ENCODE peak calls at places on chromosomes 4 and X, in nine cellular contexts. One of them, this sample, is unnamed.

GRCh38 chr4:132195181-132195580 is 953.9 kb upstream of the PCDH10 start:
- DNase-seq in OCI-LY7: no peak
- DNase-seq in GM23248: no peak
- DNase-seq in neural progenitor cell: no peak
- DNase-seq in MM.1S: no peak
- DNase-seq in HCT116: no peak
- DNase-seq in GM23338: no peak
- DNase-seq in hepatocyte: no peak
- DNase-seq in SK-N-SH: no peak
- DNase-seq in this sample: no peak

GRCh38 chr4:155805016-155805415 is 46.2 kb downstream of the GUCY1B1 start:
- DNase-seq in OCI-LY7: no peak
- DNase-seq in GM23248: peak
- DNase-seq in neural progenitor cell: no peak
- DNase-seq in MM.1S: no peak
- DNase-seq in HCT116: no peak
- DNase-seq in GM23338: no peak
- DNase-seq in hepatocyte: no peak
- DNase-seq in SK-N-SH: no peak
- DNase-seq in this sample: peak

GRCh38 chr4:143581331-143581961 is 67.9 kb downstream of the SMARCA5 start:
- DNase-seq in OCI-LY7: peak
- DNase-seq in GM23248: no peak
- DNase-seq in neural progenitor cell: peak
- DNase-seq in MM.1S: no peak
- DNase-seq in HCT116: no peak
- DNase-seq in GM23338: peak
- DNase-seq in hepatocyte: no peak
- DNase-seq in SK-N-SH: no peak
- DNase-seq in this sample: no peak

GRCh38 chrX:32673193-32673592 is 538.2 kb downstream of the DMD start:
- DNase-seq in OCI-LY7: peak
- DNase-seq in GM23248: no peak
- DNase-seq in neural progenitor cell: peak
- DNase-seq in MM.1S: no peak
- DNase-seq in HCT116: no peak
- DNase-seq in GM23338: peak
- DNase-seq in hepatocyte: peak
- DNase-seq in SK-N-SH: no peak
- DNase-seq in this sample: peak

GRCh38 chr4:88628746-88629145 is 36.5 kb downstream of the HERC3 start:
- DNase-seq in OCI-LY7: no peak
- DNase-seq in GM23248: no peak
- DNase-seq in neural progenitor cell: no peak
- DNase-seq in MM.1S: no peak
- DNase-seq in HCT116: no peak
- DNase-seq in GM23338: no peak
- DNase-seq in hepatocyte: no peak
- DNase-seq in SK-N-SH: no peak
- DNase-seq in this sample: peak

GRCh38 chr4:45554423-45554822 is 569.4 kb downstream of the GABRG1 start:
- DNase-seq in OCI-LY7: no peak
- DNase-seq in GM23248: peak
- DNase-seq in neural progenitor cell: no peak
- DNase-seq in MM.1S: no peak
- DNase-seq in HCT116: no peak
- DNase-seq in GM23338: no peak
- DNase-seq in hepatocyte: no peak
- DNase-seq in SK-N-SH: no peak
- DNase-seq in this sample: peak

GRCh38 chrX:111352424-111352823 is 59.6 kb downstream of the DCX start:
- DNase-seq in OCI-LY7: no peak
- DNase-seq in GM23248: peak
- DNase-seq in neural progenitor cell: no peak
- DNase-seq in MM.1S: no peak
- DNase-seq in HCT116: no peak
- DNase-seq in GM23338: no peak
- DNase-seq in hepatocyte: peak
- DNase-seq in SK-N-SH: peak
- DNase-seq in this sample: peak

GRCh38 chr4:3338976-3339531 is 46.2 kb downstream of the RGS12 start:
- DNase-seq in OCI-LY7: no peak
- DNase-seq in GM23248: no peak
- DNase-seq in neural progenitor cell: no peak
- DNase-seq in MM.1S: no peak
- DNase-seq in HCT116: no peak
- DNase-seq in GM23338: no peak
- DNase-seq in hepatocyte: no peak
- DNase-seq in SK-N-SH: no peak
- DNase-seq in this sample: no peak

GRCh38 chr4:38687571-38688011 is 23.6 kb downstream of the KLF3 start:
- DNase-seq in OCI-LY7: no peak
- DNase-seq in GM23248: peak
- DNase-seq in neural progenitor cell: no peak
- DNase-seq in MM.1S: no peak
- DNase-seq in HCT116: no peak
- DNase-seq in GM23338: no peak
- DNase-seq in hepatocyte: no peak
- DNase-seq in SK-N-SH: no peak
- DNase-seq in this sample: peak

GRCh38 chr4:5118091-5118786 is 67.0 kb downstream of the STK32B start:
- DNase-seq in OCI-LY7: no peak
- DNase-seq in GM23248: no peak
- DNase-seq in neural progenitor cell: no peak
- DNase-seq in MM.1S: no peak
- DNase-seq in HCT116: no peak
- DNase-seq in GM23338: no peak
- DNase-seq in hepatocyte: no peak
- DNase-seq in SK-N-SH: no peak
- DNase-seq in this sample: peak

GRCh38 chr4:186554485-186554884 is 882 bp downstream of the MTNR1A start:
- DNase-seq in OCI-LY7: no peak
- DNase-seq in GM23248: peak
- DNase-seq in neural progenitor cell: peak
- DNase-seq in MM.1S: no peak
- DNase-seq in HCT116: peak
- DNase-seq in GM23338: peak
- DNase-seq in hepatocyte: peak
- DNase-seq in SK-N-SH: no peak
- DNase-seq in this sample: peak

GRCh38 chrX:51421972-51422371 is 74.4 kb downstream of the NUDT11 start:
- DNase-seq in OCI-LY7: no peak
- DNase-seq in GM23248: no peak
- DNase-seq in neural progenitor cell: no peak
- DNase-seq in MM.1S: no peak
- DNase-seq in HCT116: no peak
- DNase-seq in GM23338: no peak
- DNase-seq in hepatocyte: no peak
- DNase-seq in SK-N-SH: no peak
- DNase-seq in this sample: no peak

GRCh38 chr4:11098461-11098860 is 330.2 kb downstream of the HS3ST1 start:
- DNase-seq in OCI-LY7: peak
- DNase-seq in GM23248: no peak
- DNase-seq in neural progenitor cell: no peak
- DNase-seq in MM.1S: no peak
- DNase-seq in HCT116: no peak
- DNase-seq in GM23338: no peak
- DNase-seq in hepatocyte: no peak
- DNase-seq in SK-N-SH: no peak
- DNase-seq in this sample: no peak

GRCh38 chr4:112348488-112349158 is 51.5 kb downstream of the ALPK1 start:
- DNase-seq in OCI-LY7: no peak
- DNase-seq in GM23248: peak
- DNase-seq in neural progenitor cell: peak
- DNase-seq in MM.1S: no peak
- DNase-seq in HCT116: peak
- DNase-seq in GM23338: peak
- DNase-seq in hepatocyte: peak
- DNase-seq in SK-N-SH: peak
- DNase-seq in this sample: peak

GRCh38 chrX:101206471-101206870 is 13.1 kb upstream of the DRP2 start:
- DNase-seq in OCI-LY7: peak
- DNase-seq in GM23248: peak
- DNase-seq in neural progenitor cell: peak
- DNase-seq in MM.1S: peak
- DNase-seq in HCT116: peak
- DNase-seq in GM23338: peak
- DNase-seq in hepatocyte: peak
- DNase-seq in SK-N-SH: peak
- DNase-seq in this sample: peak

GRCh38 chrX:119602701-119603255 is 3.4 kb downstream of the NKRF start:
- DNase-seq in OCI-LY7: no peak
- DNase-seq in GM23248: no peak
- DNase-seq in neural progenitor cell: no peak
- DNase-seq in MM.1S: no peak
- DNase-seq in HCT116: no peak
- DNase-seq in GM23338: no peak
- DNase-seq in hepatocyte: no peak
- DNase-seq in SK-N-SH: no peak
- DNase-seq in this sample: no peak

GRCh38 chr4:165175879-165176278 is 31.5 kb upstream of the KLHL2 start:
- DNase-seq in OCI-LY7: no peak
- DNase-seq in GM23248: no peak
- DNase-seq in neural progenitor cell: no peak
- DNase-seq in MM.1S: no peak
- DNase-seq in HCT116: no peak
- DNase-seq in GM23338: no peak
- DNase-seq in hepatocyte: no peak
- DNase-seq in SK-N-SH: no peak
- DNase-seq in this sample: no peak

GRCh38 chr4:20684852-20685763 is 15.2 kb upstream of the PACRGL start:
- DNase-seq in OCI-LY7: peak
- DNase-seq in GM23248: peak
- DNase-seq in neural progenitor cell: peak
- DNase-seq in MM.1S: peak
- DNase-seq in HCT116: no peak
- DNase-seq in GM23338: peak
- DNase-seq in hepatocyte: peak
- DNase-seq in SK-N-SH: peak
- DNase-seq in this sample: peak

GRCh38 chr4:100803751-100804150 is 285.9 kb upstream of the EMCN start:
- DNase-seq in OCI-LY7: no peak
- DNase-seq in GM23248: no peak
- DNase-seq in neural progenitor cell: no peak
- DNase-seq in MM.1S: no peak
- DNase-seq in HCT116: no peak
- DNase-seq in GM23338: no peak
- DNase-seq in hepatocyte: no peak
- DNase-seq in SK-N-SH: no peak
- DNase-seq in this sample: no peak

GRCh38 chr4:86926428-86927086 is 8.3 kb upstream of the AFF1 start:
- DNase-seq in OCI-LY7: no peak
- DNase-seq in GM23248: no peak
- DNase-seq in neural progenitor cell: no peak
- DNase-seq in MM.1S: no peak
- DNase-seq in HCT116: no peak
- DNase-seq in GM23338: no peak
- DNase-seq in hepatocyte: peak
- DNase-seq in SK-N-SH: no peak
- DNase-seq in this sample: peak
- H3K27ac ChIP-seq in OCI-LY7: no peak
- H3K27ac ChIP-seq in GM23248: peak
- H3K27ac ChIP-seq in neural progenitor cell: no peak
- H3K27ac ChIP-seq in MM.1S: no peak
- H3K27ac ChIP-seq in HCT116: peak
- H3K27ac ChIP-seq in GM23338: no peak
- H3K27ac ChIP-seq in hepatocyte: peak
- H3K27ac ChIP-seq in SK-N-SH: no peak
- H3K27ac ChIP-seq in this sample: peak

GRCh38 chrX:39957816-39958561 is 139.8 kb downstream of the BCOR start:
- DNase-seq in OCI-LY7: no peak
- DNase-seq in GM23248: peak
- DNase-seq in neural progenitor cell: no peak
- DNase-seq in MM.1S: no peak
- DNase-seq in HCT116: no peak
- DNase-seq in GM23338: no peak
- DNase-seq in hepatocyte: peak
- DNase-seq in SK-N-SH: no peak
- DNase-seq in this sample: no peak
- TF ChIP-seq EZH2phosphoT487 in OCI-LY7: no peak
- TF ChIP-seq EZH2phosphoT487 in GM23248: no peak
- TF ChIP-seq EZH2phosphoT487 in neural progenitor cell: no peak
- TF ChIP-seq EZH2phosphoT487 in MM.1S: no peak
- TF ChIP-seq EZH2phosphoT487 in HCT116: no peak
- TF ChIP-seq EZH2phosphoT487 in GM23338: no peak
- TF ChIP-seq EZH2phosphoT487 in hepatocyte: no peak
- TF ChIP-seq EZH2phosphoT487 in SK-N-SH: no peak
- TF ChIP-seq EZH2phosphoT487 in this sample: no peak

GRCh38 chr4:687975-688694 is 816 bp downstream of the SLC49A3 start:
- DNase-seq in OCI-LY7: no peak
- DNase-seq in GM23248: no peak
- DNase-seq in neural progenitor cell: no peak
- DNase-seq in MM.1S: no peak
- DNase-seq in HCT116: no peak
- DNase-seq in GM23338: peak
- DNase-seq in hepatocyte: no peak
- DNase-seq in SK-N-SH: no peak
- DNase-seq in this sample: peak
- H3K27ac ChIP-seq in OCI-LY7: no peak
- H3K27ac ChIP-seq in GM23248: peak
- H3K27ac ChIP-seq in neural progenitor cell: no peak
- H3K27ac ChIP-seq in MM.1S: no peak
- H3K27ac ChIP-seq in HCT116: peak
- H3K27ac ChIP-seq in GM23338: no peak
- H3K27ac ChIP-seq in hepatocyte: peak
- H3K27ac ChIP-seq in SK-N-SH: peak
- H3K27ac ChIP-seq in this sample: peak

GRCh38 chr4:144583658-144584057 is 62.3 kb upstream of the HHIP start:
- DNase-seq in OCI-LY7: no peak
- DNase-seq in GM23248: peak
- DNase-seq in neural progenitor cell: no peak
- DNase-seq in MM.1S: no peak
- DNase-seq in HCT116: no peak
- DNase-seq in GM23338: no peak
- DNase-seq in hepatocyte: no peak
- DNase-seq in SK-N-SH: no peak
- DNase-seq in this sample: peak

GRCh38 chr4:144580421-144580820 is 65.5 kb upstream of the HHIP start:
- DNase-seq in OCI-LY7: no peak
- DNase-seq in GM23248: no peak
- DNase-seq in neural progenitor cell: no peak
- DNase-seq in MM.1S: no peak
- DNase-seq in HCT116: no peak
- DNase-seq in GM23338: no peak
- DNase-seq in hepatocyte: no peak
- DNase-seq in SK-N-SH: no peak
- DNase-seq in this sample: peak

GRCh38 chr4:144584428-144584827 is 61.5 kb upstream of the HHIP start:
- DNase-seq in OCI-LY7: no peak
- DNase-seq in GM23248: no peak
- DNase-seq in neural progenitor cell: no peak
- DNase-seq in MM.1S: no peak
- DNase-seq in HCT116: no peak
- DNase-seq in GM23338: no peak
- DNase-seq in hepatocyte: no peak
- DNase-seq in SK-N-SH: no peak
- DNase-seq in this sample: no peak

GRCh38 chr4:144582975-144583374 is 63.0 kb upstream of the HHIP start:
- DNase-seq in OCI-LY7: no peak
- DNase-seq in GM23248: peak
- DNase-seq in neural progenitor cell: no peak
- DNase-seq in MM.1S: no peak
- DNase-seq in HCT116: no peak
- DNase-seq in GM23338: no peak
- DNase-seq in hepatocyte: peak
- DNase-seq in SK-N-SH: no peak
- DNase-seq in this sample: peak

GRCh38 chr4:144582105-144582850 is 63.7 kb upstream of the HHIP start:
- DNase-seq in OCI-LY7: no peak
- DNase-seq in GM23248: peak
- DNase-seq in neural progenitor cell: no peak
- DNase-seq in MM.1S: no peak
- DNase-seq in HCT116: no peak
- DNase-seq in GM23338: no peak
- DNase-seq in hepatocyte: no peak
- DNase-seq in SK-N-SH: no peak
- DNase-seq in this sample: peak
- TF ChIP-seq EZH2phosphoT487 in OCI-LY7: no peak
- TF ChIP-seq EZH2phosphoT487 in GM23248: no peak
- TF ChIP-seq EZH2phosphoT487 in neural progenitor cell: no peak
- TF ChIP-seq EZH2phosphoT487 in MM.1S: no peak
- TF ChIP-seq EZH2phosphoT487 in HCT116: no peak
- TF ChIP-seq EZH2phosphoT487 in GM23338: no peak
- TF ChIP-seq EZH2phosphoT487 in hepatocyte: no peak
- TF ChIP-seq EZH2phosphoT487 in SK-N-SH: no peak
- TF ChIP-seq EZH2phosphoT487 in this sample: no peak